ENCODE peak calls at places on chromosomes 16 and 17, in four cellular contexts. J, G, D and A are unnamed samples.
A peak's percentile ranks its signal among the peaks of the same experiment; 100 is the strongest.

GRCh38 chr16:1920727-1921155 is 2.5 kb upstream of the HS3ST6 start:
- DNase-seq in G (peak; percentile 70), D (no peak), J (no peak), A (no peak)

GRCh38 chr16:87143661-87144121 is 173.5 kb downstream of the C16orf95 start:
- DNase-seq in J (no peak), G (no peak), D (peak; percentile 39), A (no peak)

GRCh38 chr17:307295-307691 is 45.3 kb downstream of the RPH3AL start:
- DNase-seq in J (no peak), G (no peak), D (no peak), A (no peak)

GRCh38 chr17:78787444-78787843 is 5.4 kb upstream of the CYTH1 start:
- DNase-seq in G (no peak), D (no peak), J (no peak), A (no peak)

GRCh38 chr17:57442914-57443571 is 186.7 kb downstream of the MSI2 start:
- DNase-seq in G (peak; percentile 55), J (peak; percentile 55), D (peak; percentile 79), A (no peak)

GRCh38 chr17:56897646-56898424 is 16.0 kb downstream of the TRIM25 start:
- DNase-seq in G (no peak), J (no peak), D (no peak), A (no peak)

GRCh38 chr16:70697601-70698170 is 11.8 kb upstream of the MTSS2 start:
- DNase-seq in J (no peak), D (peak; percentile 49), G (no peak), A (no peak)

GRCh38 chr16:27434141-27435051 is 32.4 kb downstream of the IL21R start:
- DNase-seq in G (no peak), J (peak; percentile 2), D (no peak), A (no peak)

GRCh38 chr17:77374170-77374936 is 233.6 kb downstream of the SEC14L1 start:
- DNase-seq in D (peak; percentile 85), G (peak; percentile 95), J (peak; percentile 81), A (peak; percentile 89)

GRCh38 chr17:13462161-13462560 is 139.6 kb downstream of the HS3ST3A1 start:
- DNase-seq in G (no peak), D (peak; percentile 43), J (no peak), A (no peak)

GRCh38 chr16:969508-970378 is 1.0 kb downstream of the LMF1 start:
- DNase-seq in D (no peak), G (peak; percentile 47), J (peak; percentile 60), A (peak; percentile 68)

GRCh38 chr17:7479389-7480192 is at the start of gene ZBTB4:
- DNase-seq in J (peak; percentile 80), G (peak; percentile 66), D (peak; percentile 35), A (peak; percentile 86)

GRCh38 chr17:79627766-79628690 is 17.2 kb upstream of the RBFOX3 start:
- DNase-seq in D (no peak), J (peak; percentile 6), G (no peak), A (no peak)

GRCh38 chr16:47460755-47461597 is at the start of the genes ITFG1 and PHKB:
- DNase-seq in D (peak; percentile 95), G (peak; percentile 94), J (peak; percentile 92), A (peak; percentile 93)

GRCh38 chr16:14198012-14198411 is 126.9 kb downstream of the MRTFB start:
- DNase-seq in G (no peak), D (no peak), J (no peak), A (no peak)

GRCh38 chr17:77800832-77801231 is 157.7 kb upstream of the TNRC6C start:
- DNase-seq in G (no peak), J (no peak), D (no peak), A (no peak)

GRCh38 chr17:64128787-64129514 is 993 bp downstream of the ERN1 start:
- DNase-seq in J (peak; percentile 47), G (no peak), D (peak; percentile 28), A (no peak)

GRCh38 chr16:66677179-66677578 is 19.4 kb downstream of the CMTM4 start:
- DNase-seq in G (no peak), J (no peak), D (no peak), A (no peak)

GRCh38 chr17:14268264-14268663 is 31.6 kb upstream of the CDRT15 start:
- DNase-seq in G (no peak), J (no peak), D (no peak), A (no peak)

GRCh38 chr17:70945386-70945785 is 776.1 kb downstream of the KCNJ2 start:
- DNase-seq in J (no peak), G (peak; percentile 7), D (peak; percentile 29), A (no peak)

GRCh38 chr16:79327836-79328235 is 272.7 kb downstream of the MAF start:
- DNase-seq in G (no peak), D (no peak), J (no peak), A (no peak)

GRCh38 chr17:59105852-59106462 is 723 bp downstream of the TRIM37 start:
- DNase-seq in D (peak; percentile 31), G (no peak), J (peak; percentile 74), A (no peak)

GRCh38 chr17:79792984-79793923 is 3.6 kb downstream of the CBX8 start:
- DNase-seq in D (peak; percentile 55), J (peak; percentile 65), G (no peak), A (no peak)

GRCh38 chr16:70677499-70678120 is 8.2 kb downstream of the MTSS2 start:
- DNase-seq in G (no peak), J (no peak), D (no peak), A (no peak)

GRCh38 chr17:39939588-39940419 is 12.3 kb downstream of the LRRC3C start:
- DNase-seq in J (no peak), D (peak; percentile 87), G (no peak), A (peak; percentile 75)
- TF ChIP-seq CTCF in J (no peak), D (peak; percentile 67), G (peak; percentile 58), A (peak; percentile 43)

DNA sequence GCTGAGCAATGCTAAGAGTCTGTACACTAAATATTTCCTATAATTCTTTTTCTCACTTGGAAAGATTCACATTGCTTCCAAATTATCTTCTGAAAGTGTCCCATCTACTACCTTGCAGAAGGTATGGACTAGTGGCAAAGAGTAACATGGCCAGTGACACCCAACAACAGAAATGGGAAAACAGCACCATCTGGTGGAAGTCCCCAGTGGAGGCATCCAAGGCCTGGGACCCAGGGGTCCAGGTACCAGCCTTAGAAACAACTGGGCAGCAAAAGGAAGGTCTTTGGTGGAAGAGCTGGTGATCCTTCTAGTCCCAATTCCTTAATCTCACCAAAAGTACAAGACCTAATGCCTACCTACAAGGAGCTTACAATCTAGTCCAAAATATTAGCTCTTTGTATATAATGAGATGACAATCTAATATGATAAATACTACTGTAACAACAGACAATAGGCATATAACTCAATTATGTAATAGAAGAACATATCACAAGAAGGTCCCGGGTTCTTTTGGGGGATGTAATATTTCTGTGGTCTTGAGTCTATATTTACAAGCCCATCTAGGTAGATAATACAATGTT is 55.3 kb downstream of the SKAP1 start:
- DNase-seq in G (peak; percentile 41), J (no peak), D (no peak), A (peak; percentile 34)
- TF ChIP-seq CTCF in G (peak; percentile 35), J (no peak), D (peak; percentile 32), A (peak; percentile 56)

DNA sequence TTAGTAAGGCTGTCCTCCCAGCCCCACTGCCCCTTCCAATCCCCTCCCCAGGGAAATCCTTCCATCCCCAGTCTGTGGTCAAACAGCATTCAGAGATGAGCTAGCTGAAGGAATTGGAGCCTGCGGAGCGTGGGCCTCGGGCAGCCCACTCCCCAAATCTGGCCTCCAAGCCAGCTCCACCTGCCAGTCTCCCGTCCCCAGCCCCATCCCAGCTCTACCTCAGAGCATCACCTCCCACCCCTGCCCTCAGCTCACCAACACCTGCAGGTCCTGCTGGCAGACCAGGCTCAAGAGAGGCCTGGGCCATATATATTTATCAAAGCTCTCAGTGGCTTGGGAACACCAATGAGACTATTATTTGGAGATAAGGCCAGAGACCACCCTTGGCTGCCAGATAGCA is 5.2 kb upstream of the SPPL2C start:
- DNase-seq in J (no peak), D (no peak), G (no peak), A (no peak)
- TF ChIP-seq CTCF in J (no peak), D (no peak), G (no peak), A (no peak)

DNA sequence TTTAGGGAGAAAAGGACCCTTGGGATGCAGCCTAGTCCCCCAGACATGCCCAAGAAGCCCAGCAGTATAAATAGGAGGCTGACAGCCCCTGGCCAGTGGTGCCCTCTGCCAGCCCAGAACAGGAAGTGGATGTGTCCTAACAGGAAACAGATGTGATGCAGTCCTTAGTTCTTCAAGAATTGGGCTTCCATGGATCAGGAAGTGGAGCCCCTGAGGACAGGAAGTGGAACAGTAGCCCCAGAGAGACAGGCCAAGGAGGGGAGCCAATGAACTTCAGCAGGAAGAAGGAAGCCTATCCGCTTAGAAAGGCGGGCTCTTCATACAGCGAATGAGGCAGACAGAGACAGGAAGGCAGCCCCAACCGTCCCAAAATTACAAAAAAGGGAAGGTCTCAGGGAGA is 7.2 kb downstream of the CTF1 start:
- DNase-seq in J (no peak), G (no peak), D (no peak), A (peak; percentile 49)
- TF ChIP-seq CTCF in J (no peak), G (no peak), D (no peak), A (no peak)